ENCODE peak calls at places on chromosome 13, in seven cellular contexts. Q is mammary epithelial cell, F is BE2C, N is fibroblast of lung, W is testis, H is DND-41, G is tibial artery. M is an unnamed sample. For H3K9me3 and H3K36me3, the result is how much of the 10 kb centered on the place peaks cover.

GRCh38 chr13:43608400-43609137 is 178.2 kb downstream of the ENOX1 start:
- DNase-seq in Q (no peak), F (no peak), N (no peak), W (no peak), H (no peak), G (no peak), M (no peak)

GRCh38 chr13:46698015-46698414 is 98.9 kb downstream of the ESD start:
- DNase-seq in Q (no peak), F (no peak), N (no peak), W (peak), H (no peak), G (peak), M (no peak)

GRCh38 chr13:49446473-49446872 is 2.4 kb downstream of the SETDB2 start:
- DNase-seq in Q (no peak), F (no peak), N (no peak), W (no peak), H (no peak), G (no peak), M (no peak)

GRCh38 chr13:43124495-43124894 is 101.1 kb downstream of the DNAJC15 start:
- DNase-seq in Q (no peak), F (no peak), N (no peak), W (no peak), H (no peak), G (no peak), M (no peak)

GRCh38 chr13:19845758-19846157 is 17.7 kb downstream of the ZMYM5 start:
- DNase-seq in Q (peak), F (no peak), N (peak), W (no peak), H (no peak), G (no peak), M (no peak)

GRCh38 chr13:22665531-22665930 is 515.2 kb upstream of the SGCG start:
- DNase-seq in Q (no peak), F (no peak), N (no peak), W (no peak), H (no peak), G (no peak), M (no peak)

GRCh38 chr13:64305246-64305645 is 2889.6 kb upstream of the PCDH20 start:
- DNase-seq in Q (no peak), F (no peak), N (peak), W (no peak), H (no peak), G (no peak), M (no peak)

GRCh38 chr13:46751811-46752635 is 44.9 kb downstream of the ESD start:
- DNase-seq in Q (no peak), F (no peak), N (peak), W (no peak), H (peak), G (no peak), M (no peak)

GRCh38 chr13:113113846-113114271 is 8.3 kb downstream of the F7 start:
- DNase-seq in Q (no peak), F (no peak), N (no peak), W (no peak), H (no peak), G (peak), M (no peak)

GRCh38 chr13:90622547-90622946 is 724.9 kb upstream of the MIR17HG start:
- DNase-seq in Q (peak), F (no peak), N (peak), W (no peak), H (no peak), G (no peak), M (no peak)

GRCh38 chr13:45598597-45598996 is 16.9 kb downstream of the ERICH6B start:
- DNase-seq in Q (no peak), F (no peak), N (no peak), W (no peak), H (no peak), G (no peak), M (no peak)

GRCh38 chr13:55244991-55245644 is 1895.6 kb upstream of the PRR20A start:
- DNase-seq in Q (no peak), F (peak), N (no peak), W (no peak), H (no peak), G (no peak), M (no peak)

GRCh38 chr13:24053505-24054251 is 106.8 kb upstream of the SPATA13 start:
- DNase-seq in Q (peak), F (peak), N (peak), W (peak), H (peak), G (no peak), M (peak)

GRCh38 chr13:72960541-72960940 is 98.3 kb upstream of the KLF5 start:
- DNase-seq in Q (peak), F (no peak), N (no peak), W (no peak), H (no peak), G (no peak), M (no peak)

GRCh38 chr13:67192751-67193150 is 37.4 kb downstream of the PCDH9 start:
- DNase-seq in Q (no peak), F (no peak), N (no peak), W (no peak), H (no peak), G (no peak), M (no peak)

GRCh38 chr13:113814435-113814821 is 49.4 kb downstream of the GAS6 start:
- DNase-seq in Q (no peak), F (no peak), N (peak), W (no peak), H (no peak), G (no peak), M (no peak)

GRCh38 chr13:44906758-44907157 is 82.5 kb downstream of the NUFIP1 start:
- DNase-seq in Q (no peak), F (no peak), N (peak), W (peak), H (no peak), G (peak), M (no peak)

GRCh38 chr13:112634102-112634501 is 46.1 kb upstream of the TUBGCP3 start:
- DNase-seq in Q (no peak), F (no peak), N (no peak), W (no peak), H (no peak), G (no peak), M (no peak)

DNA sequence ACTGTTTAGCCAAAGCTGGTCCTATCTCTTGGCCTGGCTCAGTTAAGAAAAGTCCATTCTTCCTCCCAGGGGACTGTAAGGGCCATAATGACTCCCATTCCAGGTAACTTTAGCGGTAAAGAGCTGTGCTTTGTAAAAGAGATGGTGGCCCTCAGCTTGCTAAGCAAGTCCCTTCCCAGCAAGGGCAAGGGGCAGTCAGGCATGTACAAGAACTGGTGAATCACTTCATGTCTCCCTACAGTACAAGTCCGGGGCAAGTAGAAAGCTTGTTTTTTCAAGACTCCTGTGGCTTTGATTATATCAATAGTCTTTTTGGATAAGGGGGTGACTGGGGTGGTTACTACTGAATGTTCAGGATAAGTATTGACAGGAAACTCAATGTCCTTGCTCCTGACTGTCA is 88.9 kb downstream of the SLC25A15 start:
- DNase-seq in Q (peak), F (no peak), N (peak), W (no peak), H (no peak), G (no peak), M (no peak)
- H3K9me3 ChIP-seq in Q (under half), F (under half), N (under half), W (under half), H (half or more), G (under half), M (under half)

DNA sequence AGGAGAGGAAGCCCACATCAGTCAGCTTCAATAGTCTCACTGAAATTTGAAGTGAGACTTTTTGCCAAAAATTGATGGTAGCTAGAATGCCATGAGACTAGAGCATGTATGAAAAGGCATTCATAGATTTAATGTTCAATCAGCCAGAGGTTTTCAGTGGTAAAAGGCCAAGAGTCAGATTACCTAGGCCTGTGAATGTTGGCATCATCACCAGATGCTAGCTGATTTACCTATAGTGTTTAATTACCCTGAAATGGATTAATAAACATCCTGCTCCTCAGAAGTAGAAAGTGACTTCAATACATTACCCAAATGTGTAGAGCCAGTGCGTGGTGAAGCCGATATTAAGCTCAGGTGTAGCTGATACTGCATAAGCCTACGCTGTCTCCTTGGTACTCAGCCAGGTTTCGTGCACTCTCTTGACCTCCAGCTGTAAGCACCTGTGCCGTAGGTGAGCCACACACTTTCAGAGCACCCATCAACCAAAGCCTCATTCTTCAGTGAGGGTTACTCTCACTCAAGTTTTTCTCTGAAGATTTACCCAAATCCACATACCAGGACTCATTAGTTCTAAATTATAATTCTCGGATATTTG is 1140.3 kb upstream of the SLC10A2 start:
- DNase-seq in Q (no peak), F (no peak), N (no peak), W (no peak), H (no peak), G (no peak), M (no peak)
- H3K36me3 ChIP-seq in Q (under half), F (under half), N (under half), W (under half), H (under half), G (under half), M (under half)

DNA sequence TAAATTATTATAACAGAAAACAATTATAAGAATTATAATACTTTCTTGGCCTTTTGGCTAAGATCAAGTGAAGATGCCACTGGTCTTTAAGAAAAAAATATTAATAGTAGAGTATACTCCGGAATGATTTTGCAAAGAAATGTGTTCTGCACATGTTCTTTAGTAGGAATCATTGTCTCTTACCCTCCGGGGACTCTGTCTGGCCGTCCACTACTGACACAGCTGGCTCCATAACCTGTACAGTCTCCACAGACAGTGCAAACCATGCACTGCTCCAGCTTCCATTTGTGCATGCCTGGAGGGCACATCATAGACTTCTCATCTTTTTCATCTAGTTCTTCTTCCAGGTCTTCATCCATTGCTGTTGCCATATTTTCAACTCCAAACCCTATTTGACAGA is 75.9 kb downstream of the MYCBP2 start:
- DNase-seq in Q (no peak), F (peak), N (no peak), W (no peak), H (no peak), G (no peak), M (no peak)
- H3K9me3 ChIP-seq in Q (under half), F (under half), N (under half), W (under half), H (under half), G (under half), M (under half)

DNA sequence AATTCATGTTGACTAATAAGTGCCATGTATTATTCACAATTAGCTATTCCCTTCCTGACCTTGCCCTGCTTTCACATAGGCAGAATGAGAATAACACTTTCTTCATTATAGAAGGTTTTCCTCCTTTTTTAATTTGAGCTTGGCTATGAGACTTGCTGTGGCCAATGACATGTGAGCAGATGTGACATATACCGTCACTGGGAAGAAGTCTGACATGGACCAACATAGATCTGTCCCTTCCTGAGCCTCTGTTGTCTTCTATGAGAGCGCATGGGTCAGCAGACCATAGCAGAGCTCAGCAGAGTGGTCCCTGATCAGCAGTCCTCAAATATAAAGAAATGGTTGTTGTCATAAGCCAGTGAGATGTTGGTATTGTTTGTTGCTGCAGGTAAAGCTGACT is 163.9 kb downstream of the DACH1 start:
- DNase-seq in Q (no peak), F (no peak), N (no peak), W (no peak), H (no peak), G (no peak), M (no peak)
- H3K36me3 ChIP-seq in Q (under half), F (under half), N (under half), W (under half), H (under half), G (under half), M (under half)

DNA sequence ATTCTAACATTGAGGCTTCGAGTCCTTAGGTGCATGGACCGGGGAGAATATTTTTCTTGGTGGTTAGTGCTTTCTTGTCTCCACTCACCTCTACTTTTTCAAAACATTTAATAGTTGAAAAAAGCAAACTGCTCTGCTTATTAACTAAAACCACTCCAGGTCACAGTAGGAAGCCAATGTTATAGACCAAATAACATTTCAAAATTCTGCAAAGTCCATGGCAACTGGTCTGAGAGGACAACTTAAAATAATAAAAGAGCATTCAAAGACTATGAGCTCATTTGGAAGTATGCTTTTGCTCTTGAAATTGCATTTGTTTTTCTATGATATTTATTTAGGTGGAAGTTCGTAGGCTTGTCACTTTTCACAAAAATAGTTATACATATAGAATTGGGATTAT is 483.0 kb downstream of the DCT start:
- DNase-seq in Q (no peak), F (no peak), N (no peak), W (no peak), H (no peak), G (no peak), M (no peak)
- H3K9me3 ChIP-seq in Q (under half), F (under half), N (under half), W (under half), H (under half), G (under half), M (under half)

DNA sequence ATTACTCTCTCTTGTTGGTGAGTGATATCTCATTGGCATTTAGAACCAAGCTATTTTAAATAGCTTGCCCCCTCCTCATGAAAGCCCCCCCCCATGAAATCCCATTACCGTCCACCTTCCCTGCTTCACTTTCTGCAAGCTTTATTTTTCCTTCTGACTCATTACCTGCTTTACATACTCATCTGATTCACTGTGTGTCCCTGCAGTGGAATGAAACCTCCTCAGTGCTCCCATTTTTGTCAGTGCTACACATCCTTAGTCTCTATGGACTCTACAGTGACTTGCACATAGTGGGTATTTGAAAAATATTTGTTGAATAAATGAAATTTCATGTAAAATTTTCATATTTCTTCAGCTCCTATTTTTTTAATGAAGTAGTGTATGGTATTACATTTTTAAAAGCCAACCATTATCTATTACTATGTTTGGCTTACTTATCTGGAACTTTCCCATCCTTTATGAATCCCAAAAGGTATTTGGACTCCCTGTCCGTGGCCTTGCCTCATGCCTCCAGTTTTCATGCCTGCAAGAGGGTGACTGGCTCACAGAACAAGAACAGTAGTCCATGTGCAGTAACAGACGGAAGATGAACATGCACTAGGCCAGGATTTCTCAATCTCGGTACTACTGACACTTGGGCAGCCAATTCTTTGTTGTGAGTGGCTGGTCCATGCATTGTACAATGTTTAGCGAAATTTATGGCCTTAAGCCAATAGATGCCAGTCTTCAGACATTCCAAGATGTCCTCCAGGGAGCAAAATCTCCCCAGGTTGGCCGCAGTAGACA is 62.1 kb downstream of the DOCK9 start:
- DNase-seq in Q (no peak), F (no peak), N (peak), W (no peak), H (no peak), G (no peak), M (no peak)
- H3K36me3 ChIP-seq in Q (under half), F (under half), N (under half), W (under half), H (under half), G (under half), M (under half)

GRCh38 chr13:28470286-28470685 is 24.6 kb downstream of the FLT1 start:
- DNase-seq in Q (no peak), F (no peak), N (peak), W (no peak), H (no peak), G (no peak), M (no peak)
- H3K9me3 ChIP-seq in Q (under half), F (under half), N (under half), W (under half), H (under half), G (under half), M (under half)

DNA sequence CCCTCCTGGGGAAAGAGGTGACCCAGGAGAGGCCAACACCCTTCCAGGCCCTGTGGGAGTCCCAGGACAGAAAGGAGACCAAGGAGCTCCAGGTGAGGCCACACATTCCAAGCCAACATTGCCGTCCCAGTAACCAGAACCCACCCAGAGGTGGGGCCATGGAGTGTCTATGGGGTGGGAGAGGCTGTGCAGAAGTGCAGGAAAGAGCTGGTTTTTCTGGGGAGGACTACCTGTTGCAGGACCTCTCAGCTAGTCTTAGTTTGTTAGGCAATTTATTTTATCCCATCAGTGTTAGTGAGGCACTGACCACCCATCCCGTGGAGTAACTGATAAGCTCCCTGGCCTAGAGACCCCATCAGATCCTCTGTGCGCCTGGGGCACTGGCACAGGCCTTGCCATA is 66.1 kb downstream of the RAB20 start:
- DNase-seq in Q (no peak), F (no peak), N (no peak), W (no peak), H (no peak), G (no peak), M (no peak)
- H3K36me3 ChIP-seq in Q (under half), F (under half), N (under half), W (under half), H (under half), G (half or more), M (under half)

GRCh38 chr13:74114641-74115040 is 19.6 kb downstream of the KLF12 start:
- DNase-seq in Q (no peak), F (no peak), N (no peak), W (no peak), H (no peak), G (no peak), M (no peak)
- H3K9me3 ChIP-seq in Q (under half), F (under half), N (under half), W (under half), H (under half), G (under half), M (under half)